ENCODE peak calls at places on chromosomes 12 and 14, in seven cellular contexts. One of them, this sample, is unnamed.

GRCh38 chr14:21997300-21997699 is 323.7 kb upstream of the OR4E1 start:
- DNase-seq in left ventricle myocardium inferior: no peak
- DNase-seq in HepG2: peak; percentile 43
- DNase-seq in bronchial epithelial cell: peak; percentile 65
- DNase-seq in Panc1: no peak
- DNase-seq in adrenal gland: peak; percentile 4
- DNase-seq in uterus: no peak
- DNase-seq in this sample: peak; percentile 10

GRCh38 chr14:27528328-27528727 is 930.5 kb upstream of the NOVA1 start:
- DNase-seq in left ventricle myocardium inferior: no peak
- DNase-seq in HepG2: peak; percentile 21
- DNase-seq in bronchial epithelial cell: peak; percentile 30
- DNase-seq in Panc1: peak; percentile 17
- DNase-seq in adrenal gland: no peak
- DNase-seq in uterus: no peak
- DNase-seq in this sample: peak; percentile 40

GRCh38 chr12:69039881-69040280 is 106.9 kb upstream of the CPM start:
- DNase-seq in left ventricle myocardium inferior: no peak
- DNase-seq in HepG2: no peak
- DNase-seq in bronchial epithelial cell: no peak
- DNase-seq in Panc1: no peak
- DNase-seq in adrenal gland: no peak
- DNase-seq in uterus: no peak
- DNase-seq in this sample: no peak

GRCh38 chr14:96383445-96383844 is 8.5 kb upstream of the AK7 start:
- DNase-seq in left ventricle myocardium inferior: no peak
- DNase-seq in HepG2: no peak
- DNase-seq in bronchial epithelial cell: peak; percentile 56
- DNase-seq in Panc1: no peak
- DNase-seq in adrenal gland: no peak
- DNase-seq in uterus: no peak
- DNase-seq in this sample: no peak

GRCh38 chr12:121576851-121577391 is 3.9 kb downstream of the KDM2B start:
- DNase-seq in left ventricle myocardium inferior: no peak
- DNase-seq in HepG2: peak; percentile 40
- DNase-seq in bronchial epithelial cell: peak; percentile 74
- DNase-seq in Panc1: no peak
- DNase-seq in adrenal gland: no peak
- DNase-seq in uterus: peak; percentile 39
- DNase-seq in this sample: no peak

GRCh38 chr12:115023279-115023678 is 339.3 kb upstream of the TBX3 start:
- DNase-seq in left ventricle myocardium inferior: peak; percentile 49
- DNase-seq in HepG2: no peak
- DNase-seq in bronchial epithelial cell: no peak
- DNase-seq in Panc1: no peak
- DNase-seq in adrenal gland: peak; percentile 63
- DNase-seq in uterus: no peak
- DNase-seq in this sample: no peak

GRCh38 chr14:69088523-69089445 is 64.1 kb downstream of the DCAF5 start:
- DNase-seq in left ventricle myocardium inferior: no peak
- DNase-seq in HepG2: no peak
- DNase-seq in bronchial epithelial cell: peak; percentile 78
- DNase-seq in Panc1: no peak
- DNase-seq in adrenal gland: no peak
- DNase-seq in uterus: no peak
- DNase-seq in this sample: no peak

GRCh38 chr14:69695664-69696527 is 71.0 kb upstream of the SRSF5 start:
- DNase-seq in left ventricle myocardium inferior: no peak
- DNase-seq in HepG2: no peak
- DNase-seq in bronchial epithelial cell: peak; percentile 47
- DNase-seq in Panc1: no peak
- DNase-seq in adrenal gland: peak; percentile 59
- DNase-seq in uterus: no peak
- DNase-seq in this sample: no peak

GRCh38 chr12:79407671-79408622 is 282.8 kb downstream of the PAWR start:
- DNase-seq in left ventricle myocardium inferior: peak; percentile 16
- DNase-seq in HepG2: peak; percentile 74
- DNase-seq in bronchial epithelial cell: peak; percentile 79
- DNase-seq in Panc1: peak; percentile 64
- DNase-seq in adrenal gland: peak; percentile 77
- DNase-seq in uterus: peak; percentile 61
- DNase-seq in this sample: peak; percentile 86

GRCh38 chr12:96249196-96250118 is 55.3 kb downstream of the ELK3 start:
- DNase-seq in left ventricle myocardium inferior: peak; percentile 74
- DNase-seq in HepG2: no peak
- DNase-seq in bronchial epithelial cell: no peak
- DNase-seq in Panc1: no peak
- DNase-seq in adrenal gland: peak; percentile 92
- DNase-seq in uterus: peak; percentile 86
- DNase-seq in this sample: no peak

GRCh38 chr14:85071447-85071846 is 458.5 kb upstream of the FLRT2 start:
- DNase-seq in left ventricle myocardium inferior: no peak
- DNase-seq in HepG2: no peak
- DNase-seq in bronchial epithelial cell: no peak
- DNase-seq in Panc1: no peak
- DNase-seq in adrenal gland: no peak
- DNase-seq in uterus: no peak
- DNase-seq in this sample: no peak

GRCh38 chr14:76832503-76832988 is 6.3 kb downstream of the LRRC74A start:
- DNase-seq in left ventricle myocardium inferior: no peak
- DNase-seq in HepG2: peak; percentile 83
- DNase-seq in bronchial epithelial cell: no peak
- DNase-seq in Panc1: no peak
- DNase-seq in adrenal gland: peak; percentile 30
- DNase-seq in uterus: no peak
- DNase-seq in this sample: no peak

GRCh38 chr12:123126294-123127144 is 24.4 kb downstream of the PITPNM2 start:
- DNase-seq in left ventricle myocardium inferior: no peak
- DNase-seq in HepG2: peak; percentile 83
- DNase-seq in bronchial epithelial cell: peak; percentile 95
- DNase-seq in Panc1: peak; percentile 78
- DNase-seq in adrenal gland: peak; percentile 88
- DNase-seq in uterus: peak; percentile 47
- DNase-seq in this sample: peak; percentile 40

GRCh38 chr12:119687879-119688278 is 19.9 kb downstream of the PRKAB1 start:
- DNase-seq in left ventricle myocardium inferior: no peak
- DNase-seq in HepG2: no peak
- DNase-seq in bronchial epithelial cell: no peak
- DNase-seq in Panc1: no peak
- DNase-seq in adrenal gland: no peak
- DNase-seq in uterus: no peak
- DNase-seq in this sample: no peak

GRCh38 chr12:124000111-124000510 is 27.1 kb downstream of the ZNF664 start:
- DNase-seq in left ventricle myocardium inferior: no peak
- DNase-seq in HepG2: no peak
- DNase-seq in bronchial epithelial cell: no peak
- DNase-seq in Panc1: no peak
- DNase-seq in adrenal gland: no peak
- DNase-seq in uterus: no peak
- DNase-seq in this sample: no peak

GRCh38 chr14:67964391-67964812 is 144.8 kb downstream of the RAD51B start:
- DNase-seq in left ventricle myocardium inferior: no peak
- DNase-seq in HepG2: no peak
- DNase-seq in bronchial epithelial cell: peak; percentile 88
- DNase-seq in Panc1: no peak
- DNase-seq in adrenal gland: no peak
- DNase-seq in uterus: no peak
- DNase-seq in this sample: peak; percentile 47

GRCh38 chr12:58901664-58902063 is 18.6 kb downstream of the LRIG3 start:
- DNase-seq in left ventricle myocardium inferior: no peak
- DNase-seq in HepG2: no peak
- DNase-seq in bronchial epithelial cell: no peak
- DNase-seq in Panc1: no peak
- DNase-seq in adrenal gland: no peak
- DNase-seq in uterus: no peak
- DNase-seq in this sample: no peak

GRCh38 chr12:111434680-111435338 is 29.1 kb downstream of the SH2B3 start:
- DNase-seq in left ventricle myocardium inferior: peak; percentile 76
- DNase-seq in HepG2: no peak
- DNase-seq in bronchial epithelial cell: peak; percentile 22
- DNase-seq in Panc1: no peak
- DNase-seq in adrenal gland: peak; percentile 82
- DNase-seq in uterus: peak; percentile 74
- DNase-seq in this sample: no peak

GRCh38 chr14:74882103-74882920 is 596 bp downstream of the DLST start:
- DNase-seq in left ventricle myocardium inferior: peak; percentile 34
- DNase-seq in HepG2: no peak
- DNase-seq in bronchial epithelial cell: peak; percentile 58
- DNase-seq in Panc1: no peak
- DNase-seq in adrenal gland: peak; percentile 59
- DNase-seq in uterus: no peak
- DNase-seq in this sample: no peak

GRCh38 chr12:28708918-28709371 is 440.1 kb upstream of the FAR2 start:
- DNase-seq in left ventricle myocardium inferior: no peak
- DNase-seq in HepG2: no peak
- DNase-seq in bronchial epithelial cell: no peak
- DNase-seq in Panc1: no peak
- DNase-seq in adrenal gland: no peak
- DNase-seq in uterus: no peak
- DNase-seq in this sample: no peak

GRCh38 chr14:35386673-35387125 is 17.9 kb downstream of the NFKBIA start:
- DNase-seq in left ventricle myocardium inferior: peak; percentile 15
- DNase-seq in HepG2: no peak
- DNase-seq in bronchial epithelial cell: no peak
- DNase-seq in Panc1: no peak
- DNase-seq in adrenal gland: no peak
- DNase-seq in uterus: no peak
- DNase-seq in this sample: no peak

GRCh38 chr14:69424139-69424923 is 25.8 kb downstream of the SLC39A9 start:
- DNase-seq in left ventricle myocardium inferior: no peak
- DNase-seq in HepG2: peak; percentile 67
- DNase-seq in bronchial epithelial cell: peak; percentile 18
- DNase-seq in Panc1: no peak
- DNase-seq in adrenal gland: no peak
- DNase-seq in uterus: no peak
- DNase-seq in this sample: no peak

GRCh38 chr12:12562016-12562483 is 613 bp downstream of the DUSP16 start:
- DNase-seq in left ventricle myocardium inferior: peak; percentile 39
- DNase-seq in HepG2: no peak
- DNase-seq in bronchial epithelial cell: no peak
- DNase-seq in Panc1: no peak
- DNase-seq in adrenal gland: peak; percentile 48
- DNase-seq in uterus: peak; percentile 44
- DNase-seq in this sample: peak; percentile 47

DNA sequence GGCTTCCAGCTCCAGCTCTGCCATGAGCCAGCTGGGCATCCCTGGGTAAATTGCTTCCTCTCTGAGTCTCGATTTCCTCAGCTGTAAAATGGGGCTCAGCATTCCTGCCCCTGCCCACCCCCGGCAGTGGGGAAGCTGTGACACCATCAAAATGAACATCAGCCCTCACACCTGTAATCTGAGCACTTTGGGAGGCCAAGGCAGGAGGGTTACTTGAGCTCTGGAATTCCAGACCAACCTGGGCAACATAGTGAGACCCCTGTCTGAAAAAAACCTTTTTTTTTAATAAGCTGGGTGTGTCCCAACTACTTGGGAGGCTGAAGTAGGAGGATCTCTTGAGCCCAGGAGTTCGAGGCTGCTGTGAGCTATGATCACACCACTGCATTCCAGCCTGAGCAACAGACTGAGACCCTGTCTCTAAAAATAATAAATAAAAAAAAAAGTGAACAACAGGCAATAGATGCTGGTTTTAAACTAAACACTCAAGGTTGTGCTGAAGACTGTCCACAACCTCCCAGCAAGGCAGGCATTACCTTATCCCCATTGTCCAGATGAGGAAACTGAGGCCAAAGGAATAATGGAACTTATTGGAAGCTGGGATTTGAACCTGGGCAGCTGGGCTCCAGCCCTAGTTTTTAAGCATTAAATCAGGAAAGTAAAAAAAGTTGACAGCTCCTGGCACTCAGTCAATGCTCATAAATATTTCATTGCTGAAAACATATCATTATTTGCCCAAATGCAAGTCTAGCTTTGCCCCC is 4.3 kb downstream of the TRPV4 start:
- DNase-seq in left ventricle myocardium inferior: no peak
- DNase-seq in HepG2: no peak
- DNase-seq in bronchial epithelial cell: no peak
- DNase-seq in Panc1: no peak
- DNase-seq in adrenal gland: no peak
- DNase-seq in uterus: no peak
- DNase-seq in this sample: no peak
- H3K4me3 ChIP-seq in left ventricle myocardium inferior: no peak overlapping the region
- H3K4me3 ChIP-seq in HepG2: no peak overlapping the region
- H3K4me3 ChIP-seq in bronchial epithelial cell: no peak overlapping the region
- H3K4me3 ChIP-seq in Panc1: no peak overlapping the region
- H3K4me3 ChIP-seq in adrenal gland: no peak overlapping the region
- H3K4me3 ChIP-seq in uterus: no peak overlapping the region
- H3K4me3 ChIP-seq in this sample: no peak overlapping the region

DNA sequence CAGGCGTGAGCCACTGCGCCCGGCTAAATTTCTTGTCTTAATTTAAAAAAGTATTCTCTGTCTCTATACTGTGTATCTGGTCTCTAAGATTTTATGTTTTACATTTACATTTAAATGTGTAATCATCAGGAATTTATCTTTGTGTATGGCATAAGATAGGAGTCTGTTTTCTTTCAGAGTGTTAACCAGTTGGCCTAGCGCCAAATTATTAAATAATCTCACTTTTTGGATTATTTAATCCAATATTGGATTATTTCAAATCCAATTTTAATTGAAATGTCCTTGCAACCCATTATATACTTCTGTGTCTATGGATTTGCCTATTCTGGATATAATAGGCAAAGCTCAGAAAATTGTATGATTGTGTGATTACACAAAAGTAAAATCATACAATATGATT is 45.0 kb downstream of the BAZ2A start:
- DNase-seq in left ventricle myocardium inferior: no peak
- DNase-seq in HepG2: no peak
- DNase-seq in bronchial epithelial cell: no peak
- DNase-seq in Panc1: no peak
- DNase-seq in adrenal gland: no peak
- DNase-seq in uterus: no peak
- DNase-seq in this sample: no peak
- H3K36me3 ChIP-seq in left ventricle myocardium inferior: peaks cover 74% of the 10 kb centered on the region
- H3K36me3 ChIP-seq in HepG2: no peaks in the 10 kb centered on the region
- H3K36me3 ChIP-seq in bronchial epithelial cell: peaks cover 14% of the 10 kb centered on the region
- H3K36me3 ChIP-seq in Panc1: no peaks in the 10 kb centered on the region
- H3K36me3 ChIP-seq in adrenal gland: no peaks in the 10 kb centered on the region
- H3K36me3 ChIP-seq in uterus: no peaks in the 10 kb centered on the region
- H3K36me3 ChIP-seq in this sample: no peaks in the 10 kb centered on the region

GRCh38 chr12:50052964-50053363 is 4.4 kb upstream of the ASIC1 start:
- DNase-seq in left ventricle myocardium inferior: no peak
- DNase-seq in HepG2: no peak
- DNase-seq in bronchial epithelial cell: no peak
- DNase-seq in Panc1: no peak
- DNase-seq in adrenal gland: no peak
- DNase-seq in uterus: no peak
- DNase-seq in this sample: no peak
- H3K4me3 ChIP-seq in left ventricle myocardium inferior: no peak overlapping the region
- H3K4me3 ChIP-seq in HepG2: no peak overlapping the region
- H3K4me3 ChIP-seq in bronchial epithelial cell: no peak overlapping the region
- H3K4me3 ChIP-seq in Panc1: no peak overlapping the region
- H3K4me3 ChIP-seq in adrenal gland: no peak overlapping the region
- H3K4me3 ChIP-seq in uterus: no peak overlapping the region
- H3K4me3 ChIP-seq in this sample: no peak overlapping the region

DNA sequence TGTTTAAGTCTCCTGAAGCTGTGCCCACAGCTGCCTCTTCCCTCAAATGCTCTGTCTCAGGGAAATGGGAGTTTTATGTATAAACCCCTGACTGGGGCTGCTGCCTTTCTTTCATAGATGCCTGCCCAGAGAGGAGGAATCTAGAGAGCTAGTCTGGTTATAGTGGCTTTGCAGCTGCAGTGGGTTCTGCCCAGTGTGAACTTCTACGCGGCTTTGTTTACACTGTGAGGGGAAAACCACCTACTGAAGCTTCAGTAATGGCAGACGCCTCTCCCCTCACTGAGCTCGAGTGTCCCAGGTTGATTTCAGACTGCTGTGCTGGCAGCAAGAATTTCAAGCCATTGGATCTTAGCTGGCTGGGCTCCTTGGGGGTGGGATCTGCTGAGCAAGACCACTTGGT is 36.9 kb downstream of the SCYL2 start:
- DNase-seq in left ventricle myocardium inferior: no peak
- DNase-seq in HepG2: no peak
- DNase-seq in bronchial epithelial cell: no peak
- DNase-seq in Panc1: no peak
- DNase-seq in adrenal gland: no peak
- DNase-seq in uterus: no peak
- DNase-seq in this sample: no peak
- H3K36me3 ChIP-seq in left ventricle myocardium inferior: peaks cover 63% of the 10 kb centered on the region
- H3K36me3 ChIP-seq in HepG2: peaks cover 4% of the 10 kb centered on the region
- H3K36me3 ChIP-seq in bronchial epithelial cell: peaks cover 7% of the 10 kb centered on the region
- H3K36me3 ChIP-seq in Panc1: no peaks in the 10 kb centered on the region
- H3K36me3 ChIP-seq in adrenal gland: no peaks in the 10 kb centered on the region
- H3K36me3 ChIP-seq in uterus: no peaks in the 10 kb centered on the region
- H3K36me3 ChIP-seq in this sample: no peaks in the 10 kb centered on the region